ENCODE peak calls at places on chromosome 12, in four cellular contexts. O is PC-9, W is tibial artery, C is psoas muscle. K is an unnamed sample.

GRCh38 chr12:25723286-25723685 is 170.2 kb upstream of the LMNTD1 start:
- DNase-seq in W (no peak), O (no peak), C (no peak), K (no peak)

GRCh38 chr12:131197490-131197889 is 243.8 kb downstream of the ADGRD1 start:
- DNase-seq in W (no peak), O (no peak), C (no peak), K (no peak)

GRCh38 chr12:98939350-98939749 is 294.3 kb downstream of the APAF1 start:
- DNase-seq in C (no peak), O (no peak), W (no peak), K (no peak)

GRCh38 chr12:94429191-94429590 is 30.5 kb downstream of the CEP83 start:
- DNase-seq in O (no peak), W (no peak), C (peak; percentile 34), K (no peak)

GRCh38 chr12:69671597-69671996 is 27.5 kb downstream of the BEST3 start:
- DNase-seq in C (no peak), O (no peak), W (no peak), K (peak; percentile 38)

GRCh38 chr12:106682594-106683234 is 91.8 kb upstream of the RIC8B start:
- DNase-seq in C (no peak), O (no peak), W (no peak), K (peak; percentile 2)

GRCh38 chr12:52871291-52871961 is 22.6 kb upstream of the KRT78 start:
- DNase-seq in W (peak; percentile 55), C (no peak), O (peak; percentile 98), K (no peak)

GRCh38 chr12:109934026-109934425 is 34.0 kb downstream of the TCHP start:
- DNase-seq in C (no peak), W (no peak), O (no peak), K (no peak)

GRCh38 chr12:56374726-56375597 is 12.3 kb upstream of the APOF start:
- DNase-seq in C (no peak), W (no peak), O (no peak), K (no peak)

GRCh38 chr12:104682790-104683279 is 226.1 kb downstream of the CHST11 start:
- DNase-seq in C (no peak), O (no peak), W (no peak), K (peak; percentile 70)

GRCh38 chr12:5197127-5197526 is 153.4 kb downstream of the KCNA5 start:
- DNase-seq in W (no peak), C (no peak), O (no peak), K (no peak)

GRCh38 chr12:87520968-87521367 is 508.2 kb downstream of the C12orf50 start:
- DNase-seq in C (no peak), W (no peak), O (no peak), K (no peak)

GRCh38 chr12:31326689-31327659 is 1.0 kb upstream of the SINHCAF start:
- DNase-seq in C (no peak), W (no peak), O (no peak), K (no peak)

GRCh38 chr12:132771126-132771838 is 9.7 kb upstream of the ANKLE2 start:
- DNase-seq in C (no peak), W (no peak), O (no peak), K (no peak)

GRCh38 chr12:113055594-113056380 is 743 bp upstream of the DTX1 start:
- DNase-seq in C (no peak), W (no peak), O (no peak), K (no peak)

GRCh38 chr12:67590122-67590795 is 58.3 kb upstream of the DYRK2 start:
- DNase-seq in C (no peak), W (no peak), O (no peak), K (no peak)

GRCh38 chr12:53057816-53058500 is 8.1 kb downstream of the TNS2 start:
- DNase-seq in W (no peak), O (no peak), C (no peak), K (no peak)

GRCh38 chr12:92571169-92571568 is 131.6 kb upstream of the PLEKHG7 start:
- DNase-seq in W (no peak), O (no peak), C (no peak), K (no peak)

GRCh38 chr12:45560689-45561088 is 168.8 kb upstream of the ARID2 start:
- DNase-seq in C (no peak), W (no peak), O (no peak), K (no peak)

GRCh38 chr12:754871-755562 is 2.6 kb downstream of the WNK1 start:
- DNase-seq in W (no peak), O (peak; percentile 84), C (no peak), K (no peak)

GRCh38 chr12:15629108-15629507 is 160.1 kb downstream of the EPS8 start:
- DNase-seq in W (peak; percentile 84), O (peak; percentile 95), C (peak; percentile 57), K (no peak)

GRCh38 chr12:124464062-124464461 is 103.3 kb downstream of the NCOR2 start:
- DNase-seq in W (no peak), O (no peak), C (no peak), K (no peak)

GRCh38 chr12:64104376-64104775 is 117.7 kb downstream of the KICS2 start:
- DNase-seq in W (no peak), O (no peak), C (peak; percentile 61), K (no peak)

GRCh38 chr12:60710246-60710645 is 1114.4 kb downstream of the SLC16A7 start:
- DNase-seq in W (no peak), O (no peak), C (no peak), K (no peak)

GRCh38 chr12:84362552-84362897 is 550.1 kb downstream of the SLC6A15 start:
- DNase-seq in O (no peak), C (peak; percentile 30), W (no peak), K (no peak)

GRCh38 chr12:110234197-110235154 is 46.6 kb upstream of the ATP2A2 start:
- DNase-seq in O (peak; percentile 43), C (no peak), W (no peak), K (no peak)

DNA sequence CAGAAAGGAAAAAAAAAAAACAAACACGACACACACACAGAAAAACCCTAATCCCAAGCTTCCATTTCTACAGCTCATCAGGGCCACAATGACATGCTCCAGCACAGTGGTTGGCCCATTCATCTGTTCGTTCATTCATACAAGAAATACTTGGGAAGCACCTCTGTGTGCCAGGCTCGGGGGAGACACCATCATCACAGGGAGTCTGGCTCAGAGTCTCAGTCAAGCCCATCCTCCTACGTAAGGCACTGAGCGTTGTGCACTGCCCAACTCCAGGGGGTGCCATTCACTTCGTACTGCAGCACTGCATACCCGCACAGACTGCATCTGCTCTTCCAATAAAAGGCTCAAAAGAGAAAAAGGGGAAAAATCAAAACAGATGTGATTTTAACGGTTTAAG is 15.3 kb downstream of the VPS37B start:
- DNase-seq in W (no peak), O (peak; percentile 28), C (no peak), K (no peak)
- TF ChIP-seq CTCF in W (peak; percentile 29), O (peak; percentile 31), C (peak; percentile 18), K (no peak)

GRCh38 chr12:83250866-83251265 is 564.2 kb downstream of the TMTC2 start:
- DNase-seq in O (no peak), C (no peak), W (no peak), K (no peak)

DNA sequence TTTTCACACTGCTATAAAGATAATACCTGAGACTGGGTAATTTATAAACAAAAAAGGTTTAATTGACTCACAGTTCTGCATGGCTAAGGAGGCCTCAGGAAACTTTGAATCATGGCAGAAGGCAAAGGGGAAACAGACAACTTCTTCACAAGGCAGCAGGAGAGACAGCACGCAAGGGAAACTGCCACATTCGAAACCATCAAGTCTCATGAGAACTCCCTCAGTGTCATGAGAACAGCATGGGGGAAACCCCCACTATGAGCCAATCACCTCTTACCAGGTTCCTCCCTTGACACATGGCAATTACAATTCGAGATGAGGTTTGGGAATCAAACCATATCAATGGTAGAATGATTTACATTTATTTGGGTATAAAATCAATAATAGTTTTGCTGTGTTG is 558.5 kb downstream of the TMTC2 start:
- DNase-seq in W (no peak), C (no peak), O (no peak), K (no peak)
- H3K9me3 ChIP-seq in W (no peaks in the 10 kb centered on the region), C (no peaks in the 10 kb centered on the region), O (no peaks in the 10 kb centered on the region), K (no peaks in the 10 kb centered on the region)

GRCh38 chr12:6688543-6688999 is 604 bp downstream of the ZNF384 start:
- DNase-seq in W (peak; percentile 30), O (no peak), C (no peak), K (no peak)

GRCh38 chr12:6692888-6693287 is 3.7 kb upstream of the ZNF384 start:
- DNase-seq in O (no peak), W (no peak), C (no peak), K (no peak)

GRCh38 chr12:6691473-6691872 is 2.3 kb upstream of the ZNF384 start:
- DNase-seq in C (no peak), O (no peak), W (no peak), K (no peak)

GRCh38 chr12:6685814-6686213 is 3.4 kb downstream of the ZNF384 start:
- DNase-seq in C (no peak), O (no peak), W (no peak), K (no peak)

DNA sequence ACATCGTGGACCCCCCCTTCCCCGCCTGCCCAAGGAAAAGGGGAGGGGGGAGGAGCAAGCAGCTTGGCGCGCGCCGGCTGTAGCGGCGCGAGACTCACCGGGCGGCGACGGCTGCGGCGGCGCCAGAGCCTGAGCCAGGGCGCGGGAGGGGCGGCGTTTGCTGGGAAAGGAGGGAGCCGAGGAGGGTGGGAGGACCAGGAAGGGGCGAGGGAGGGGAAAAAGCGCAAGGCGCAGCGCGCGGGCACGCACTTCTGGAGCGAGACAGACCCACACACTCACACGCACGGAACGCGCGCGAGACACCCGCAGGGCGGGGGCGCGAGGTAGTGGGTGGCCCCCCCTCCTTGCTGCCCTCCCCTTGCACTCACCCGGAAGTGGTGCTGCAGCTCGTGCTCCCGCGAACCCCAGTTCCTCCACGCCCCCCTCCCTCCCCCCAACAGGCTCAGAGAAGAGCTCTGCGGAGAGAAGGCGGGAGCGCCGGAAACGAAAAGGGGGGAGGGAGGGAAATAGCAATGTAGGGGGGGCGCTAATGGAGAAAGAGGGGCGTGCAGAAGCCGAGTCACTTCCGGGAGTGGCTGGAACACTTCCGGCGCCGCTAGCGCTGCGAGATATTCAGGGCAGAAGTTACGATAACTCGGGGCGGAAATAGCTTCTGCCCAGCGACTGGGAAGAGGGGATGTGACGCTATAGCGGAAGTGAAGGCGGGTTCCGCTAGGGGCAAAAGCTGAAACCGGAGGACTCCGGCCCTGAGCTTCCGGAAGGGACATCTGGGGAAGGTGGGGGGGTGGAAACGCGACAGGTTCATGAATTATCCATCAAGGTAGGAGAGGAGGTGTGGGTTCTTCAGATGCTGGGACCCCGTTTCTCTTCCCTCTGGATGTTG is at the start of gene ZNF384:
- DNase-seq in C (peak; percentile 98), W (peak; percentile 98), O (peak; percentile 99), K (peak; percentile 99)
- TF ChIP-seq CTCF in C (peak; percentile 6), W (no peak), O (no peak), K (peak; percentile 4)

GRCh38 chr12:9607816-9608215 is at the start of gene KLRB1:
- DNase-seq in W (no peak), C (no peak), O (no peak), K (no peak)

GRCh38 chr12:9605490-9605889 is 2.2 kb downstream of the KLRB1 start:
- DNase-seq in C (no peak), O (no peak), W (no peak), K (no peak)

GRCh38 chr12:9604288-9604687 is 3.4 kb downstream of the KLRB1 start:
- DNase-seq in W (no peak), C (no peak), O (no peak), K (no peak)

GRCh38 chr12:9606736-9607372 is 862 bp downstream of the KLRB1 start:
- DNase-seq in O (no peak), W (no peak), C (no peak), K (no peak)

DNA sequence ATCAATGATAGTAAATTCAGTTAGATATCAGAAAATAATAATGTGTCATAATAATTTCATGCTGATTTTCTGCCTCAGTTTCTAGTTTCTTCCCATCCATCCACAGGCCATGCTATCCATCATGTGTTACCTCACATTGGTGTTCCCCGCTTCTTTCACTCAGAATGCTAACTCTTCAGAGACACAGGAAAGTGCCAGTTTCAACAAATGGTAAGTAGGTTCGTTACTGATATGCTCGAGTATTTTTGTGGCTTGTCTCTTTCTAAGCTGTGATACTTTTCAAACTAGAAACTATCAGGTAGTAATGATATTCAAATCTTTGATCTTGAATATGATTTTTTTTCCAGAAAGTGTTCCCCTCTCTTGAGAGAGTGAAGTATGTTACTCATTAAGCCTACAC is 1.5 kb downstream of the KLRB1 start:
- DNase-seq in C (no peak), O (no peak), W (no peak), K (no peak)
- H3K9me3 ChIP-seq in C (no peaks in the 10 kb centered on the region), O (peaks cover 3% of the 10 kb centered on the region), W (peaks cover 2% of the 10 kb centered on the region), K (peaks cover 4% of the 10 kb centered on the region)

K was measured in lung.